ENCODE peak calls at places on chromosomes 12 and 14, in ten cellular contexts. One of them, this sample, is unnamed.

GRCh38 chr12:55682087-55682796 is 25.5 kb downstream of the ITGA7 start:
- DNase-seq in DND-41: no peak
- DNase-seq in fibroblast of lung: no peak
- DNase-seq in dorsolateral prefrontal cortex: no peak
- DNase-seq in CD4-positive, alpha-beta T cell: no peak
- DNase-seq in tibial nerve: no peak
- DNase-seq in AG04450: no peak
- DNase-seq in lung: no peak
- DNase-seq in CD4-positive, CD25-positive, alpha-beta regulatory T cell: no peak
- DNase-seq in osteoblast: no peak
- DNase-seq in this sample: no peak

GRCh38 chr14:25552826-25553225 is 502.9 kb upstream of the STXBP6 start:
- DNase-seq in DND-41: no peak
- DNase-seq in fibroblast of lung: no peak
- DNase-seq in dorsolateral prefrontal cortex: no peak
- DNase-seq in CD4-positive, alpha-beta T cell: no peak
- DNase-seq in tibial nerve: no peak
- DNase-seq in AG04450: no peak
- DNase-seq in lung: no peak
- DNase-seq in CD4-positive, CD25-positive, alpha-beta regulatory T cell: no peak
- DNase-seq in osteoblast: no peak
- DNase-seq in this sample: no peak

GRCh38 chr12:100868487-100868886 is 73.9 kb downstream of the ANO4 start:
- DNase-seq in DND-41: no peak
- DNase-seq in fibroblast of lung: peak; percentile 25
- DNase-seq in dorsolateral prefrontal cortex: no peak
- DNase-seq in CD4-positive, alpha-beta T cell: no peak
- DNase-seq in tibial nerve: no peak
- DNase-seq in AG04450: no peak
- DNase-seq in lung: no peak
- DNase-seq in CD4-positive, CD25-positive, alpha-beta regulatory T cell: no peak
- DNase-seq in osteoblast: peak; percentile 63
- DNase-seq in this sample: no peak

GRCh38 chr12:4134434-4134762 is 139.2 kb upstream of the CCND2 start:
- DNase-seq in DND-41: no peak
- DNase-seq in fibroblast of lung: no peak
- DNase-seq in dorsolateral prefrontal cortex: no peak
- DNase-seq in CD4-positive, alpha-beta T cell: no peak
- DNase-seq in tibial nerve: no peak
- DNase-seq in AG04450: no peak
- DNase-seq in lung: no peak
- DNase-seq in CD4-positive, CD25-positive, alpha-beta regulatory T cell: no peak
- DNase-seq in osteoblast: no peak
- DNase-seq in this sample: no peak

GRCh38 chr12:18120899-18121298 is 30.9 kb upstream of the RERGL start:
- DNase-seq in DND-41: no peak
- DNase-seq in fibroblast of lung: no peak
- DNase-seq in dorsolateral prefrontal cortex: no peak
- DNase-seq in CD4-positive, alpha-beta T cell: no peak
- DNase-seq in tibial nerve: no peak
- DNase-seq in AG04450: no peak
- DNase-seq in lung: no peak
- DNase-seq in CD4-positive, CD25-positive, alpha-beta regulatory T cell: no peak
- DNase-seq in osteoblast: no peak
- DNase-seq in this sample: no peak

GRCh38 chr12:123150273-123150803 is 552 bp downstream of the PITPNM2 start:
- DNase-seq in DND-41: peak; percentile 29
- DNase-seq in fibroblast of lung: no peak
- DNase-seq in dorsolateral prefrontal cortex: no peak
- DNase-seq in CD4-positive, alpha-beta T cell: no peak
- DNase-seq in tibial nerve: no peak
- DNase-seq in AG04450: no peak
- DNase-seq in lung: no peak
- DNase-seq in CD4-positive, CD25-positive, alpha-beta regulatory T cell: peak; percentile 3
- DNase-seq in osteoblast: peak; percentile 93
- DNase-seq in this sample: no peak

GRCh38 chr14:106506901-106507305 is 980.5 kb downstream of the TMEM121 start:
- DNase-seq in DND-41: peak; percentile 84
- DNase-seq in fibroblast of lung: no peak
- DNase-seq in dorsolateral prefrontal cortex: no peak
- DNase-seq in CD4-positive, alpha-beta T cell: peak; percentile 37
- DNase-seq in tibial nerve: no peak
- DNase-seq in AG04450: no peak
- DNase-seq in lung: no peak
- DNase-seq in CD4-positive, CD25-positive, alpha-beta regulatory T cell: no peak
- DNase-seq in osteoblast: no peak
- DNase-seq in this sample: no peak

GRCh38 chr14:28571636-28572035 is 195.0 kb upstream of the FOXG1 start:
- DNase-seq in DND-41: no peak
- DNase-seq in fibroblast of lung: peak; percentile 2
- DNase-seq in dorsolateral prefrontal cortex: no peak
- DNase-seq in CD4-positive, alpha-beta T cell: no peak
- DNase-seq in tibial nerve: no peak
- DNase-seq in AG04450: no peak
- DNase-seq in lung: no peak
- DNase-seq in CD4-positive, CD25-positive, alpha-beta regulatory T cell: no peak
- DNase-seq in osteoblast: no peak
- DNase-seq in this sample: peak; percentile 52

GRCh38 chr12:122961551-122962329 is 4.5 kb downstream of the ABCB9 start:
- DNase-seq in DND-41: no peak
- DNase-seq in fibroblast of lung: no peak
- DNase-seq in dorsolateral prefrontal cortex: no peak
- DNase-seq in CD4-positive, alpha-beta T cell: no peak
- DNase-seq in tibial nerve: no peak
- DNase-seq in AG04450: no peak
- DNase-seq in lung: no peak
- DNase-seq in CD4-positive, CD25-positive, alpha-beta regulatory T cell: no peak
- DNase-seq in osteoblast: peak; percentile 87
- DNase-seq in this sample: no peak

GRCh38 chr14:37051680-37052079 is 120.7 kb downstream of the SLC25A21 start:
- DNase-seq in DND-41: no peak
- DNase-seq in fibroblast of lung: no peak
- DNase-seq in dorsolateral prefrontal cortex: no peak
- DNase-seq in CD4-positive, alpha-beta T cell: no peak
- DNase-seq in tibial nerve: no peak
- DNase-seq in AG04450: no peak
- DNase-seq in lung: no peak
- DNase-seq in CD4-positive, CD25-positive, alpha-beta regulatory T cell: no peak
- DNase-seq in osteoblast: no peak
- DNase-seq in this sample: no peak

GRCh38 chr14:69152181-69152943 is 557 bp downstream of the DCAF5 start:
- DNase-seq in DND-41: peak; percentile 72
- DNase-seq in fibroblast of lung: peak; percentile 54
- DNase-seq in dorsolateral prefrontal cortex: peak; percentile 31
- DNase-seq in CD4-positive, alpha-beta T cell: peak; percentile 41
- DNase-seq in tibial nerve: no peak
- DNase-seq in AG04450: no peak
- DNase-seq in lung: peak; percentile 50
- DNase-seq in CD4-positive, CD25-positive, alpha-beta regulatory T cell: peak; percentile 36
- DNase-seq in osteoblast: peak; percentile 83
- DNase-seq in this sample: no peak

GRCh38 chr14:99733551-99734405 is 49.7 kb downstream of the CYP46A1 start:
- DNase-seq in DND-41: no peak
- DNase-seq in fibroblast of lung: no peak
- DNase-seq in dorsolateral prefrontal cortex: peak; percentile 34
- DNase-seq in CD4-positive, alpha-beta T cell: no peak
- DNase-seq in tibial nerve: peak; percentile 35
- DNase-seq in AG04450: no peak
- DNase-seq in lung: no peak
- DNase-seq in CD4-positive, CD25-positive, alpha-beta regulatory T cell: no peak
- DNase-seq in osteoblast: peak; percentile 85
- DNase-seq in this sample: no peak

GRCh38 chr14:51283402-51283825 is 43.4 kb downstream of the TMX1 start:
- DNase-seq in DND-41: no peak
- DNase-seq in fibroblast of lung: peak; percentile 92
- DNase-seq in dorsolateral prefrontal cortex: no peak
- DNase-seq in CD4-positive, alpha-beta T cell: no peak
- DNase-seq in tibial nerve: no peak
- DNase-seq in AG04450: peak; percentile 83
- DNase-seq in lung: no peak
- DNase-seq in CD4-positive, CD25-positive, alpha-beta regulatory T cell: no peak
- DNase-seq in osteoblast: peak; percentile 83
- DNase-seq in this sample: peak; percentile 53

DNA sequence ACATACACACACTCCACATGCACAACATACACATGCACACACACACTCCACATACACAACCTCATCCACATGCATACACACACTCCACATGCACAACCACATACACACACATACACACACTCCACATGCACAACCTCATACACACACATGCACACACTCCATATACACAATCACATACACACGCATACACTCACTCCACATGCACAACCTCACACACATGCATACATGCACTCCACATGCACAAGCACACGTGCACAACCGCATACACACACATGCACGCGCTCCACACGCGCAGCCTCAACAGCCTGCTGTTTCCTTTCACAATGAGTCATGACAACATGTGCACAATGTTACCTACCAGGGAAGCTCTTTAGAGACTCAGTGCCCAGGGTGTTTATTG is 61.2 kb upstream of the TMEM132C start:
- DNase-seq in DND-41: no peak
- DNase-seq in fibroblast of lung: no peak
- DNase-seq in dorsolateral prefrontal cortex: no peak
- DNase-seq in CD4-positive, alpha-beta T cell: no peak
- DNase-seq in tibial nerve: no peak
- DNase-seq in AG04450: no peak
- DNase-seq in lung: no peak
- DNase-seq in CD4-positive, CD25-positive, alpha-beta regulatory T cell: no peak
- DNase-seq in osteoblast: no peak
- DNase-seq in this sample: no peak
- H3K27ac ChIP-seq in DND-41: no peak overlapping the region
- H3K27ac ChIP-seq in fibroblast of lung: no peak overlapping the region
- H3K27ac ChIP-seq in dorsolateral prefrontal cortex: no peak overlapping the region
- H3K27ac ChIP-seq in CD4-positive, alpha-beta T cell: no peak overlapping the region
- H3K27ac ChIP-seq in tibial nerve: no peak overlapping the region
- H3K27ac ChIP-seq in AG04450: no peak overlapping the region
- H3K27ac ChIP-seq in lung: no peak overlapping the region
- H3K27ac ChIP-seq in CD4-positive, CD25-positive, alpha-beta regulatory T cell: no peak overlapping the region
- H3K27ac ChIP-seq in osteoblast: no peak overlapping the region
- H3K27ac ChIP-seq in this sample: no peak overlapping the region

DNA sequence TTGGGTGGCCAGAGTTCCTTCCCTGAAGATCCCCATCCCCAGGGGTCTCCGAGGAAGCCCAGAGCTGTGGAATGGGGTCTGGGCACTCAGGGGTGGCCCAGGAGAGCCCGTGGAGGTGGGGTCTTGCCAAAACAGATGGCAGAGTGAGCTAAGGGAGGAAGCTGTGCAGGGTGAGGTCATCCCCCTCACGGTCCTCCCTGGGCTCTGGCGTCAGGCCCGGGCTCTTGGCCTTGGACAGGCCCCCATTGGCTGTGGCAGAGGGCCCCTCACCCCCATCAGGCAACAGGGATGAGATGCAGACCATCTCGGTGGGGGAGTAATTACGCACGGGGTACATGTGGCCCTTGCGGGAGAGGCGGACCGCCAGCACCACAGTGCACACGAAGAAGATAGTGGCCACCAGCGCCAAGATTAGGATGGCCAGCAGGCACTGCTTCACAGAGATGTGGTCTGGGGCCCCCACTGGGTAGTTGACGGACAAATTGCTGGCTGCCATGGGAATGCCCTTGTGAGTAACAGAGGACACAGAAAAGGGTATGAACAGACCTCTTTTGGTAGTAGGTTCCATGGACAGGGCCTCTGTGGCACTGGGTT is 10.7 kb downstream of the SELPLG start:
- DNase-seq in DND-41: no peak
- DNase-seq in fibroblast of lung: no peak
- DNase-seq in dorsolateral prefrontal cortex: no peak
- DNase-seq in CD4-positive, alpha-beta T cell: no peak
- DNase-seq in tibial nerve: no peak
- DNase-seq in AG04450: no peak
- DNase-seq in lung: no peak
- DNase-seq in CD4-positive, CD25-positive, alpha-beta regulatory T cell: no peak
- DNase-seq in osteoblast: peak; percentile 54
- DNase-seq in this sample: no peak
- H3K27ac ChIP-seq in DND-41: no peak overlapping the region
- H3K27ac ChIP-seq in fibroblast of lung: no peak overlapping the region
- H3K27ac ChIP-seq in dorsolateral prefrontal cortex: no peak overlapping the region
- H3K27ac ChIP-seq in CD4-positive, alpha-beta T cell: peak overlapping the region; percentile 55
- H3K27ac ChIP-seq in tibial nerve: no peak overlapping the region
- H3K27ac ChIP-seq in AG04450: no peak overlapping the region
- H3K27ac ChIP-seq in lung: peak overlapping the region; percentile 72
- H3K27ac ChIP-seq in CD4-positive, CD25-positive, alpha-beta regulatory T cell: peak overlapping the region; percentile 77
- H3K27ac ChIP-seq in osteoblast: no peak overlapping the region
- H3K27ac ChIP-seq in this sample: no peak overlapping the region

GRCh38 chr12:110256780-110257431 is 24.1 kb upstream of the ATP2A2 start:
- DNase-seq in DND-41: no peak
- DNase-seq in fibroblast of lung: no peak
- DNase-seq in dorsolateral prefrontal cortex: no peak
- DNase-seq in CD4-positive, alpha-beta T cell: no peak
- DNase-seq in tibial nerve: peak; percentile 28
- DNase-seq in AG04450: no peak
- DNase-seq in lung: peak; percentile 33
- DNase-seq in CD4-positive, CD25-positive, alpha-beta regulatory T cell: no peak
- DNase-seq in osteoblast: peak; percentile 86
- DNase-seq in this sample: no peak
- H3K27ac ChIP-seq in DND-41: no peak overlapping the region
- H3K27ac ChIP-seq in fibroblast of lung: peak overlapping the region; percentile 11
- H3K27ac ChIP-seq in dorsolateral prefrontal cortex: peak overlapping the region; percentile 62
- H3K27ac ChIP-seq in CD4-positive, alpha-beta T cell: no peak overlapping the region
- H3K27ac ChIP-seq in tibial nerve: peak overlapping the region; percentile 70
- H3K27ac ChIP-seq in AG04450: no peak overlapping the region
- H3K27ac ChIP-seq in lung: peak overlapping the region; percentile 81
- H3K27ac ChIP-seq in CD4-positive, CD25-positive, alpha-beta regulatory T cell: no peak overlapping the region
- H3K27ac ChIP-seq in osteoblast: no peak overlapping the region
- H3K27ac ChIP-seq in this sample: no peak overlapping the region

GRCh38 chr14:95309261-95310051 is 10.3 kb downstream of the CLMN start:
- DNase-seq in DND-41: no peak
- DNase-seq in fibroblast of lung: no peak
- DNase-seq in dorsolateral prefrontal cortex: no peak
- DNase-seq in CD4-positive, alpha-beta T cell: no peak
- DNase-seq in tibial nerve: no peak
- DNase-seq in AG04450: no peak
- DNase-seq in lung: no peak
- DNase-seq in CD4-positive, CD25-positive, alpha-beta regulatory T cell: no peak
- DNase-seq in osteoblast: no peak
- DNase-seq in this sample: no peak

GRCh38 chr14:95307402-95308041 is 12.2 kb downstream of the CLMN start:
- DNase-seq in DND-41: no peak
- DNase-seq in fibroblast of lung: peak; percentile 42
- DNase-seq in dorsolateral prefrontal cortex: no peak
- DNase-seq in CD4-positive, alpha-beta T cell: no peak
- DNase-seq in tibial nerve: no peak
- DNase-seq in AG04450: no peak
- DNase-seq in lung: no peak
- DNase-seq in CD4-positive, CD25-positive, alpha-beta regulatory T cell: no peak
- DNase-seq in osteoblast: no peak
- DNase-seq in this sample: no peak

GRCh38 chr14:95310635-95311380 is 8.9 kb downstream of the CLMN start:
- DNase-seq in DND-41: no peak
- DNase-seq in fibroblast of lung: no peak
- DNase-seq in dorsolateral prefrontal cortex: no peak
- DNase-seq in CD4-positive, alpha-beta T cell: no peak
- DNase-seq in tibial nerve: no peak
- DNase-seq in AG04450: no peak
- DNase-seq in lung: no peak
- DNase-seq in CD4-positive, CD25-positive, alpha-beta regulatory T cell: no peak
- DNase-seq in osteoblast: no peak
- DNase-seq in this sample: no peak

GRCh38 chr14:95305940-95306339 is 13.8 kb downstream of the CLMN start:
- DNase-seq in DND-41: no peak
- DNase-seq in fibroblast of lung: no peak
- DNase-seq in dorsolateral prefrontal cortex: no peak
- DNase-seq in CD4-positive, alpha-beta T cell: no peak
- DNase-seq in tibial nerve: no peak
- DNase-seq in AG04450: no peak
- DNase-seq in lung: no peak
- DNase-seq in CD4-positive, CD25-positive, alpha-beta regulatory T cell: no peak
- DNase-seq in osteoblast: no peak
- DNase-seq in this sample: no peak

GRCh38 chr14:95308073-95308472 is 11.6 kb downstream of the CLMN start:
- DNase-seq in DND-41: no peak
- DNase-seq in fibroblast of lung: no peak
- DNase-seq in dorsolateral prefrontal cortex: no peak
- DNase-seq in CD4-positive, alpha-beta T cell: no peak
- DNase-seq in tibial nerve: no peak
- DNase-seq in AG04450: no peak
- DNase-seq in lung: no peak
- DNase-seq in CD4-positive, CD25-positive, alpha-beta regulatory T cell: no peak
- DNase-seq in osteoblast: no peak
- DNase-seq in this sample: no peak
- H3K27ac ChIP-seq in DND-41: no peak overlapping the region
- H3K27ac ChIP-seq in fibroblast of lung: no peak overlapping the region
- H3K27ac ChIP-seq in dorsolateral prefrontal cortex: peak overlapping the region; percentile 80
- H3K27ac ChIP-seq in CD4-positive, alpha-beta T cell: no peak overlapping the region
- H3K27ac ChIP-seq in tibial nerve: peak overlapping the region; percentile 57
- H3K27ac ChIP-seq in AG04450: no peak overlapping the region
- H3K27ac ChIP-seq in lung: peak overlapping the region; percentile 49
- H3K27ac ChIP-seq in CD4-positive, CD25-positive, alpha-beta regulatory T cell: no peak overlapping the region
- H3K27ac ChIP-seq in osteoblast: no peak overlapping the region
- H3K27ac ChIP-seq in this sample: no peak overlapping the region

This sample was measured in epithelial cell of prostate.